ENCODE peak calls at places on chromosomes 4 and X, in six cellular contexts. K is erythroblast; I is activated T-helper 1 cell treated with anti-CD3 and anti-CD28 coated beads, Interleukin-2, amount 50 U/mL, for 16 hours; C is fibroblast of pulmonary artery; X is activated CD4-positive, alpha-beta T cell treated with anti-CD3 and anti-CD28 coated beads for 36 hours; P is activated CD8-positive, alpha-beta memory T cell treated with anti-CD3 and anti-CD28 coated beads, Interleukin-2, amount 50 U/mL, for 4 hours. S is an unnamed sample.

GRCh38 chr4:26861434-26862186 is 969 bp downstream of the STIM2 start:
- DNase-seq in C (peak), X (peak), P (peak), I (peak), K (peak), S (peak)

GRCh38 chrX:154452823-154453222 is 5.3 kb upstream of the PLXNA3 start:
- DNase-seq in K (no peak), I (no peak), P (no peak), C (no peak), X (no peak), S (no peak)

GRCh38 chr4:38606587-38606905 is 57.5 kb upstream of the KLF3 start:
- DNase-seq in X (peak), C (no peak), I (no peak), P (no peak), K (peak), S (no peak)

GRCh38 chrX:10479508-10479907 is 140.9 kb downstream of the MID1 start:
- DNase-seq in I (no peak), X (no peak), P (no peak), C (no peak), K (no peak), S (no peak)

GRCh38 chrX:98071331-98071730 is 1187.6 kb downstream of the RPA4 start:
- DNase-seq in K (no peak), I (no peak), X (no peak), C (no peak), P (no peak), S (peak)

GRCh38 chr4:65559270-65559669 is 111.0 kb downstream of the EPHA5 start:
- DNase-seq in X (no peak), P (no peak), I (no peak), C (no peak), K (no peak), S (no peak)

GRCh38 chrX:675896-676295 is 45.3 kb downstream of the SHOX start:
- DNase-seq in I (no peak), X (no peak), C (no peak), P (no peak), K (no peak), S (no peak)

GRCh38 chrX:15215366-15215765 is 54.5 kb downstream of the ASB9 start:
- DNase-seq in C (no peak), I (no peak), K (no peak), X (no peak), P (no peak), S (no peak)

GRCh38 chrX:31266172-31267076 is 194.6 kb upstream of the FTHL17 start:
- DNase-seq in P (no peak), K (no peak), I (no peak), C (peak), X (peak), S (no peak)

GRCh38 chr4:105780176-105780575 is 71.6 kb downstream of the GSTCD start:
- DNase-seq in C (peak), P (no peak), K (no peak), I (no peak), X (no peak), S (no peak)

GRCh38 chr4:55722132-55722531 is 86.0 kb upstream of the NMU start:
- DNase-seq in K (no peak), I (no peak), C (no peak), X (no peak), P (no peak), S (no peak)

GRCh38 chrX:6748595-6748994 is 213.7 kb upstream of the VCX3A start:
- DNase-seq in K (no peak), X (no peak), I (no peak), P (no peak), C (no peak), S (no peak)

GRCh38 chr4:158285429-158286216 is 75.3 kb downstream of the TMEM144 start:
- DNase-seq in X (no peak), K (no peak), I (no peak), C (no peak), P (no peak), S (no peak)

GRCh38 chrX:37594755-37595382 is 23.4 kb downstream of the LANCL3 start:
- DNase-seq in X (no peak), P (no peak), K (no peak), C (no peak), I (no peak), S (peak)

GRCh38 chr4:89753601-89754066 is 83.3 kb downstream of the SNCA start:
- DNase-seq in I (no peak), X (no peak), P (no peak), C (peak), K (no peak), S (no peak)

GRCh38 chrX:48558270-48558669 is 16.0 kb upstream of the RBM3 start:
- DNase-seq in I (no peak), C (peak), K (peak), P (no peak), X (no peak), S (no peak)

GRCh38 chr4:105912633-105913032 is 17.4 kb downstream of the NPNT start:
- DNase-seq in P (no peak), I (no peak), X (no peak), C (no peak), K (no peak), S (no peak)

GRCh38 chrX:22389544-22390243 is 117.0 kb downstream of the CBLL2 start:
- DNase-seq in C (peak), I (no peak), X (no peak), K (no peak), P (no peak), S (peak)

GRCh38 chr4:74394476-74395136 is 29.7 kb downstream of the EREG start:
- DNase-seq in X (no peak), K (no peak), C (peak), P (no peak), I (no peak), S (peak)

GRCh38 chr4:48254381-48255072 is 15.1 kb downstream of the TEC start:
- DNase-seq in P (no peak), K (peak), I (no peak), C (peak), X (no peak), S (no peak)

GRCh38 chrX:134933911-134934310 is 56.9 kb upstream of the SMIM10 start:
- DNase-seq in X (no peak), K (no peak), I (no peak), C (no peak), P (no peak), S (no peak)

GRCh38 chr4:101419324-101420135 is 72.2 kb upstream of the PPP3CA start:
- DNase-seq in C (peak), I (no peak), X (peak), K (no peak), P (no peak), S (no peak)

GRCh38 chr4:70601422-70602039 is 9.5 kb downstream of the AMBN start:
- DNase-seq in C (peak), K (peak), I (peak), X (peak), P (peak), S (peak)

GRCh38 chr4:163558539-163559044 is 64.1 kb downstream of the TMA16 start:
- DNase-seq in K (no peak), C (no peak), P (no peak), I (no peak), X (peak), S (peak)

GRCh38 chr4:183541081-183542045 is 36.5 kb downstream of the ING2 start:
- DNase-seq in I (no peak), X (no peak), C (peak), K (no peak), P (no peak), S (no peak)

GRCh38 chrX:19065535-19065934 is 56.7 kb downstream of the ADGRG2 start:
- DNase-seq in K (no peak), I (no peak), P (no peak), X (no peak), C (no peak), S (no peak)

GRCh38 chr4:40484346-40484745 is 145.3 kb downstream of the RBM47 start:
- DNase-seq in C (no peak), I (no peak), P (no peak), X (no peak), K (no peak), S (no peak)

GRCh38 chr4:70632028-70632427 is 3.5 kb downstream of the ENAM start:
- DNase-seq in C (peak), X (no peak), I (no peak), K (no peak), P (no peak), S (no peak)

GRCh38 chrX:48896611-48897011 is 957 bp downstream of the TIMM17B start:
- DNase-seq in K (no peak), I (no peak), P (no peak), C (peak), X (no peak), S (peak)

GRCh38 chr4:158259955-158260575 is 49.8 kb downstream of the TMEM144 start:
- DNase-seq in K (peak), P (no peak), X (no peak), I (no peak), C (peak), S (peak)